ENCODE peak calls at places on chromosomes 3 and 15, in five cellular contexts. C is transverse colon, N is endothelial cell, G is upper lobe of left lung, A is Caco-2. E is an unnamed sample.

GRCh38 chr15:58403581-58403980 is 28.2 kb upstream of the LIPC start:
- DNase-seq in G (no peak), A (no peak), N (no peak), C (no peak), E (no peak)

GRCh38 chr3:187996609-187997008 is 157.3 kb upstream of the LPP start:
- DNase-seq in A (no peak), N (no peak), G (no peak), C (no peak), E (no peak)

GRCh38 chr3:169362261-169362660 is 301.3 kb downstream of the MECOM start:
- DNase-seq in C (peak; percentile 55), G (no peak), N (no peak), A (no peak), E (no peak)

GRCh38 chr15:74896316-74896715 is 6.5 kb downstream of the MPI start:
- DNase-seq in C (no peak), G (no peak), A (no peak), N (no peak), E (no peak)

GRCh38 chr3:29392625-29393388 is 111.9 kb downstream of the RBMS3 start:
- DNase-seq in G (no peak), C (no peak), N (no peak), A (no peak), E (no peak)

GRCh38 chr3:57464801-57465200 is 79.3 kb downstream of the DNAH12 start:
- DNase-seq in A (no peak), G (no peak), C (no peak), N (no peak), E (no peak)

GRCh38 chr3:64612916-64613526 is 74.8 kb downstream of the ADAMTS9 start:
- DNase-seq in A (peak; percentile 90), G (no peak), C (no peak), N (no peak), E (peak; percentile 22)

GRCh38 chr3:143849854-143850549 is 1.7 kb upstream of the SLC9A9 start:
- DNase-seq in C (no peak), A (no peak), G (no peak), N (no peak), E (no peak)

GRCh38 chr15:64842986-64843561 is 1.4 kb downstream of the PLEKHO2 start:
- DNase-seq in G (no peak), N (peak; percentile 32), A (no peak), C (peak; percentile 53), E (no peak)

GRCh38 chr3:27360113-27361078 is 8.8 kb downstream of the NEK10 start:
- DNase-seq in A (peak; percentile 45), G (no peak), N (no peak), C (peak; percentile 30), E (no peak)

GRCh38 chr3:120214161-120214560 is 70.9 kb downstream of the GPR156 start:
- DNase-seq in C (no peak), A (no peak), N (no peak), G (no peak), E (no peak)

DNA sequence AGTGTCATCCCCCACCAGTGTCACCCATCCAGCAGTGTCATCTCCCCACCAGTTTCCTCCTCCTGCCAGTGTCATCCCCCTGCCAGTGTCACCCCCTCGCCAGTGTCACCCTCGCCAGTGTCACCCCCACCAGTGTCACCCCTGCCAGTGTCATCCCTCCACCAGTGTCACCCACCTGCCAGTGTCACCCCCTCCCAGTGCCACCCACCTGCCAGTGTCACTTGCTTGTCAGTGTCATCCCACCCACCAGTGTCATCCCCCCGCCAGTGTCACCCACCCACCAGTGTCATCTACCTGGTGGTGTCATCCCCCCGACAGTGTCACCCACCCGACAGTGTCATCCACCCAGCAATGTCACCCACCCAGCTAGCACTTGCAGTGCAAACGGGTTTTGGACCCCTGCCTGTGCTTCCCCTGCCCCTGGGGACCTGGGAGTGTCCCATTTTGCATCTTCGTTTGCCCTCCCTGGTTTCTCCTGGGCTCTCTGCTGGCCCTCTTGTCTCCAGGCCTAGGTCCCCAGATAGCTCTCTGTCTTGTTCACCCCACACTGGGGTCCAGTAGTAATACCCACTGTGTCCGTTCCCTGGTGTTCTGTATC is 99.8 kb upstream of the PRR20G start:
- DNase-seq in N (no peak), G (no peak), A (no peak), C (no peak), E (no peak)
- TF ChIP-seq CTCF in N (no peak), G (no peak), A (no peak), C (no peak), E (no peak)

DNA sequence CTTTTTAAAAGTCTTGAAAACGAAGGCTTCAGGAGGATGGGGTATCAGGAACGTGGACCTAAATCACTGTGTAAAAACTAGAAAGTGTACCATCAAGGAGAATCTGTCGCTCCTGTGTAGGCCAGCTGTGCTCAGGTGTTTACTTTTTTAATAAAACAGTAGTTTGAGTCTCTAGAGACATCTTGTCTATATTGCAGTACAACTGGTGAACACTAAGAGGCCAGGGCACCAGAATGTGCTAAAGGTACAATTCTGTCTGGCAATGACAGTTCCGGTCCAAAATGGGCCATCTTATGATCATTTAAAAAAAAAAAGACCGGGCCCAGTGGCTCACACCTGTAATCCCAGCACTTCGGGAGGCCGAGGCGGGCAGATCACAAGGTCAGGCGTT is 61.8 kb upstream of the MCF2L2 start:
- DNase-seq in N (no peak), C (no peak), G (no peak), A (no peak), E (no peak)
- TF ChIP-seq CTCF in N (no peak), C (no peak), G (no peak), A (no peak), E (no peak)

GRCh38 chr3:164390046-164390445 is 688.2 kb downstream of the SI start:
- DNase-seq in A (no peak), C (no peak), G (no peak), N (no peak), E (no peak)
- TF ChIP-seq CTCF in A (no peak), C (no peak), G (no peak), N (peak; percentile 63), E (peak; percentile 65)

GRCh38 chr3:24726423-24726822 is 231.8 kb upstream of the THRB start:
- DNase-seq in C (no peak), A (no peak), N (no peak), G (no peak), E (no peak)

GRCh38 chr3:24725514-24726255 is 231.0 kb upstream of the THRB start:
- DNase-seq in G (no peak), N (no peak), C (no peak), A (no peak), E (no peak)

GRCh38 chr3:24734019-24734418 is 239.4 kb upstream of the THRB start:
- DNase-seq in C (no peak), N (no peak), A (no peak), G (no peak), E (no peak)

GRCh38 chr3:24730173-24730572 is 235.5 kb upstream of the THRB start:
- DNase-seq in C (no peak), A (no peak), G (no peak), N (no peak), E (no peak)
- TF ChIP-seq CTCF in C (no peak), A (no peak), G (no peak), N (no peak), E (no peak)

DNA sequence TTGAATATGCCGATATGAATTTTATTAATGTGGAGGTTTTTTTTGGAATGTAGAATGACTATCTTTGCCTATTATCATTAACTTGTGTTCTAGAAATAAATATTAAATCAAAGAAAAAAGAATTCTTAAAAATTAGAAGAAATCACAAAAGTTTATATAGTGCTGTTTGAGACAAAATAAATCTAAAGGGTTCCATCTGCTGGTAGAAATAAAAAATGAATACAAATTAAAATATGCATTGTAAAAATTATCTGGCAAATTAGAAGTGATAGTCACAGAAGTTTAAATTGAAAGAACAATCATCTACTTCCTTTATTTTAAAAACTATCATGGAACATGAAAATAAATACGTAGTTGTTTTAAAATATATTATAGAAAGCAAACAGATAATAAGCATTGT is 22.7 kb upstream of the ZBTB20 start:
- DNase-seq in C (no peak), A (no peak), N (no peak), G (no peak), E (no peak)
- TF ChIP-seq CTCF in C (peak; percentile 18), A (no peak), N (peak; percentile 19), G (peak; percentile 14), E (peak; percentile 33)

GRCh38 chr3:6204891-6205290 is 656.0 kb upstream of the GRM7 start:
- DNase-seq in C (no peak), N (no peak), A (no peak), G (no peak), E (no peak)
- TF ChIP-seq CTCF in C (no peak), N (no peak), A (peak; percentile 12), G (no peak), E (no peak)

E was measured in mesothelial cell of epicardium.